ENCODE peak calls at places on chromosomes 12 and 14, in six cellular contexts. K is heart left ventricle, E is lung, P is stomach, D is uterus, T is neural progenitor cell. S is an unnamed sample. For H3K36me3 and H3K27me3, the result is how much of the 10 kb centered on the place peaks cover.

GRCh38 chr12:108704527-108704926 is 26.8 kb downstream of the CORO1C start:
- DNase-seq in K (no peak), E (no peak), P (no peak), D (no peak), T (no peak), S (no peak)

GRCh38 chr12:3882896-3883564 is 9.8 kb upstream of the PARP11 start:
- DNase-seq in K (no peak), E (no peak), P (no peak), D (no peak), T (no peak), S (peak)

GRCh38 chr12:26198742-26199141 is 3.4 kb downstream of the SSPN start:
- DNase-seq in K (peak), E (no peak), P (no peak), D (peak), T (no peak), S (no peak)

GRCh38 chr14:88248606-88249005 is 74.5 kb downstream of the KCNK10 start:
- DNase-seq in K (no peak), E (no peak), P (no peak), D (no peak), T (no peak), S (no peak)

GRCh38 chr14:65019944-65020566 is 33.4 kb downstream of the FNTB start:
- DNase-seq in K (peak), E (no peak), P (peak), D (peak), T (peak), S (peak)

GRCh38 chr14:44446965-44447364 is 60.1 kb downstream of the FSCB start:
- DNase-seq in K (no peak), E (no peak), P (no peak), D (no peak), T (no peak), S (no peak)

GRCh38 chr12:27818421-27818918 is 38.4 kb upstream of the MANSC4 start:
- DNase-seq in K (no peak), E (no peak), P (no peak), D (peak), T (no peak), S (no peak)

GRCh38 chr12:104137175-104137901 is 672 bp downstream of the NFYB start:
- DNase-seq in K (peak), E (peak), P (peak), D (peak), T (peak), S (peak)

GRCh38 chr12:76714861-76715260 is 49.1 kb upstream of the ZDHHC17 start:
- DNase-seq in K (no peak), E (no peak), P (no peak), D (no peak), T (no peak), S (no peak)

GRCh38 chr12:128914908-128915563 is 61.8 kb downstream of the GLT1D1 start:
- DNase-seq in K (no peak), E (no peak), P (no peak), D (no peak), T (no peak), S (no peak)

GRCh38 chr12:15001733-15002471 is 29.1 kb downstream of the PDE6H start:
- DNase-seq in K (no peak), E (no peak), P (peak), D (peak), T (peak), S (peak)

GRCh38 chr14:93954900-93955891 is 21.2 kb downstream of the ASB2 start:
- DNase-seq in K (no peak), E (no peak), P (no peak), D (no peak), T (no peak), S (no peak)

GRCh38 chr12:97984951-97985350 is 522.3 kb downstream of the RMST start:
- DNase-seq in K (no peak), E (no peak), P (no peak), D (no peak), T (no peak), S (no peak)

GRCh38 chr14:64112859-64113258 is 181.3 kb downstream of the ESR2 start:
- DNase-seq in K (no peak), E (no peak), P (peak), D (no peak), T (no peak), S (no peak)

GRCh38 chr12:3202734-3203446 is 125.7 kb downstream of the TSPAN9 start:
- DNase-seq in K (peak), E (peak), P (peak), D (peak), T (peak), S (peak)

GRCh38 chr12:108850854-108851573 is 6.4 kb downstream of the SSH1 start:
- DNase-seq in K (peak), E (no peak), P (no peak), D (peak), T (no peak), S (no peak)

GRCh38 chr12:132789099-132789471 is 27.5 kb upstream of the ANKLE2 start:
- DNase-seq in K (no peak), E (no peak), P (no peak), D (no peak), T (no peak), S (no peak)

GRCh38 chr12:102026728-102027127 is 35.1 kb downstream of the WASHC3 start:
- DNase-seq in K (no peak), E (no peak), P (no peak), D (no peak), T (peak), S (peak)

GRCh38 chr12:51183816-51184215 is 10.9 kb upstream of the TFCP2 start:
- DNase-seq in K (peak), E (no peak), P (peak), D (no peak), T (no peak), S (peak)

GRCh38 chr14:89033756-89034155 is 209.3 kb downstream of the TTC8 start:
- DNase-seq in K (no peak), E (no peak), P (peak), D (no peak), T (no peak), S (no peak)

GRCh38 chr14:63551338-63551737 is 8.2 kb upstream of the PPP2R5E start:
- DNase-seq in K (no peak), E (no peak), P (no peak), D (no peak), T (no peak), S (peak)

GRCh38 chr14:30584058-30584630 is 25.2 kb downstream of the G2E3 start:
- DNase-seq in K (no peak), E (no peak), P (no peak), D (no peak), T (no peak), S (no peak)

GRCh38 chr14:24607081-24607480 is 2.4 kb downstream of the GZMH start:
- DNase-seq in K (no peak), E (no peak), P (no peak), D (no peak), T (no peak), S (no peak)

GRCh38 chr14:90592655-90593054 is 195.8 kb downstream of the CALM1 start:
- DNase-seq in K (no peak), E (no peak), P (no peak), D (no peak), T (no peak), S (no peak)

GRCh38 chr12:96241484-96242256 is 47.5 kb downstream of the ELK3 start:
- DNase-seq in K (peak), E (no peak), P (no peak), D (peak), T (no peak), S (no peak)

GRCh38 chr14:105061428-105062047 is 3.7 kb downstream of the GPR132 start:
- DNase-seq in K (peak), E (no peak), P (peak), D (no peak), T (no peak), S (no peak)

GRCh38 chr12:105601158-105601557 is 270.7 kb downstream of the C12orf75 start:
- DNase-seq in K (no peak), E (no peak), P (no peak), D (no peak), T (no peak), S (no peak)

GRCh38 chr12:119206348-119207075 is 27.8 kb downstream of the HSPB8 start:
- DNase-seq in K (no peak), E (no peak), P (no peak), D (no peak), T (peak), S (no peak)

GRCh38 chr12:68793975-68794652 is 13.9 kb upstream of the MDM2 start:
- DNase-seq in K (no peak), E (no peak), P (no peak), D (no peak), T (no peak), S (no peak)
- H3K4me3 ChIP-seq in K (no peak), E (no peak), P (no peak), D (no peak), T (no peak), S (no peak)

DNA sequence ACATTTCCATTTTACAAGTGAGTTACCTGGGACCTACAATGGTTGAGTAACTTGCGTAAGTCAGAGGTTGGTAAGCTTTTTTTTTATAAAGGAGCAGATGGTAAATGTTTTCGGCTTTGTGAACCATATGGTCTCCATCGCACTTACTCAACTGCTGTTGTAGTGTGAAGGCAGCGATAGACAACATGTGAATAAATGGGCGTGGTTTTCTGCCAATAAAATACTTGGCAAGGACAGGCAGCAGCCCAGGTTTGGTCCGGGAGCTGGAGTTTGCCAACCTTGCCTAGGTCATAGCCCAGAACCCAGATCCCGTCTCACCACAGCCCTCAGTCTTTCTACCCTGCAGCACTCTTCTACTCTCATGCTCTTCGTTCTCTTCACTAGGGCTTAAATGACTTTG is 6.3 kb downstream of the DDX55 start:
- DNase-seq in K (no peak), E (no peak), P (no peak), D (no peak), T (no peak), S (no peak)
- H3K36me3 ChIP-seq in K (half or more), E (under half), P (half or more), D (under half), T (under half), S (half or more)

DNA sequence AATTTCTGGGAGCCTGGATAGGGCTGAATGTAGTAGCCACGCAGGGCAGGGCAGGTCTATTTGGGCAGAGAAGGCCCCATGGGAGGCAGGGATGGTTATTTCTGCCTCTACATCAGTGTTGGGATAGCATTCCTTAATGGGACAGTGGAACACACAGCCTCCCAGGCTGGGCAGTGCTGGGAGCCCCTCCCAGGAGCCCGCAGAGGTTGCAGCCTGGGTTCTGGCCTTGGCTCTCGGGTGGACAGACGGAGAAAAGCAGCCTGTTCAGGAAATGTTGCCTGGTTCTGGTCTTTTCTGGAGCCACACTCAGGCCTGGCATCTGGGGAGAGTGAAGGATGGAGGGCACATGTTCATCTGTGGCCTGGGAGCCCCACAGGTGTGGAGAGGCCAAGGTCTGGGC is 479 bp upstream of the NOS1 start:
- DNase-seq in K (no peak), E (no peak), P (no peak), D (no peak), T (no peak), S (peak)
- H3K27me3 ChIP-seq in K (under half), E (under half), P (under half), D (under half), T (half or more), S (half or more)

GRCh38 chr12:6205144-6205539 is 4.9 kb downstream of the CD9 start:
- DNase-seq in K (peak), E (no peak), P (no peak), D (peak), T (peak), S (peak)

GRCh38 chr12:6204533-6205143 is 4.4 kb downstream of the CD9 start:
- DNase-seq in K (no peak), E (no peak), P (no peak), D (no peak), T (no peak), S (no peak)

GRCh38 chr12:6206327-6206726 is 6.1 kb downstream of the CD9 start:
- DNase-seq in K (no peak), E (no peak), P (no peak), D (no peak), T (no peak), S (no peak)

GRCh38 chr12:6207254-6207942 is 7.2 kb downstream of the CD9 start:
- DNase-seq in K (no peak), E (no peak), P (no peak), D (no peak), T (no peak), S (no peak)

GRCh38 chr12:6205761-6206160 is 5.6 kb downstream of the CD9 start:
- DNase-seq in K (no peak), E (no peak), P (no peak), D (no peak), T (no peak), S (peak)
- H3K4me3 ChIP-seq in K (peak), E (no peak), P (no peak), D (no peak), T (no peak), S (no peak)

DNA sequence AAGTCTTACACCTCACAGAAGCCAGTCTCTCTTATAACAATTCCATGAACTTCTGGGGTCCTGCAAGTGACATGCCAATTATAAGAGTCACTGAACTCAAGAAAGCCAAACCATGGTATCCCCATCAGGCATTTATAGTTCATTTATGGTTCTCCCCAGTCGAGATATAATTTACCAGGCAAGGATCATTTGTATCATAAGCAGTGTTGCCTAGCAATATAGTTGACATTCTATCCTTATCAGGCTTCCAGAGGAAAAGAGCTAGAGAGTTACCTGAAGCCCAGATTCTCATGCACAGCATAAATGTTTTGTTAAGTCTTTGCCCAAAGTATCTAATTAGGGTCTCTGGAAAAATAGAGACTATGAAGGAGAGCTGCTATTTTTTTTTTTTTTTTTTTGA is 8.1 kb downstream of the JKAMP start:
- DNase-seq in K (no peak), E (no peak), P (no peak), D (no peak), T (no peak), S (no peak)
- H3K36me3 ChIP-seq in K (half or more), E (under half), P (half or more), D (under half), T (half or more), S (under half)

DNA sequence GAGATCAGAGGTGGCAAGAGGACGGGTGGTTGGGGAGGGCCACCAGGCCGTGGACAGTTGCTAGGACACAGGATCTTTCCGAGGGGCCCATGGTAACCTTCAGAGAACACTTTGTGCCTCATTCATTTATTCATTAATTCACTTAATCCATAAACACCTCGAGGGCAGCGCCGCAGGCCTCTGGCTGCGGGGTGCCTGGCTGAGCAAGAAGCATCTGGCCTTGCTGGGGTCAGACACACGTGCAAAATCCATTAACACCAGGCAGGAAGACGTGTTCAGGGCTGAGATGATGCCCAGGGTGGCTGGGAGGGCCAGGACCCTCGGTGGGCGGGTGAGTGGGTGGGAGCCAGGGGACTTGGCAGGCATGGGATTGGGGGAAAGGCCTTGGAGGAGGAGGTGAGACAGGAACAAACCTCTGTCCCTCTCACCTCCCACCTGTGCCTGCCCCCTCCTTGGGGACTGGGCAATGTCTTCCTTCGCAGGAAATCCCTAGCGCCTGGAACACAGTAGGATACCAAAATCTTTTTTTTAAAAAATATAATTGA is 6.6 kb upstream of the DLK1 start:
- DNase-seq in K (no peak), E (no peak), P (no peak), D (no peak), T (no peak), S (no peak)
- H3K27me3 ChIP-seq in K (under half), E (under half), P (under half), D (under half), T (under half), S (under half)

GRCh38 chr14:52369305-52369781 is 55.2 kb downstream of the PTGER2 start:
- DNase-seq in K (no peak), E (no peak), P (no peak), D (no peak), T (no peak), S (no peak)
- H3K4me3 ChIP-seq in K (no peak), E (no peak), P (no peak), D (no peak), T (no peak), S (no peak)

DNA sequence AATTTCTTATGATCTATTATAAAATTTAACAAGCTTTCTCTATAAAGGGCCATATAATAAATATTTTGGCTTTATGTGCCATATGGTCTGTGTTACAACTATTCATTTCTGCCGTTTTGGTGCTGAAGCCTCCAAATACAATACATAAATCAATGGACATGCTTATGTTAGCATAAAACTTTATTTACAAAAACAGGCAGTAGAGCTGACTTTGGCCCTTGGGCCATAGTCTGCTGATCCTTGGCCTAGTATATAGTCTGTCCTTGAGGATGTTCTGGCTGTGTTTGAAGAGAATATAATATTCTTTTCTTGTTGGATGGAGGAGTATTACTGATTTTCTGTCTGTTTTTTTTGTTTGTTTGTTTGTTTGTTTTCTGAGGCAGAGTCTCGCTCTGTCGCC is 81.6 kb downstream of the SPATS2 start:
- DNase-seq in K (no peak), E (no peak), P (no peak), D (no peak), T (no peak), S (no peak)
- H3K36me3 ChIP-seq in K (under half), E (under half), P (under half), D (under half), T (under half), S (under half)